ENCODE peak calls at places on chromosomes 16 and 17, in eight cellular contexts. X is lung, N is brain microvascular endothelial cell, H is fibroblast of the aortic adventitia, O is endothelial cell, I is LNCaP clone FGC, Z is glutamatergic neuron, Y is colonic mucosa. M is an unnamed sample.

GRCh38 chr16:4933871-4934395 is 3.0 kb downstream of the PPL start:
- DNase-seq in Z (no peak), N (no peak), I (no peak), Y (no peak), H (no peak), O (no peak), X (no peak), M (no peak)

GRCh38 chr17:16477666-16478065 is 14.3 kb downstream of the LRRC75A start:
- DNase-seq in Z (no peak), O (no peak), I (no peak), X (no peak), H (no peak), Y (no peak), N (no peak), M (no peak)

GRCh38 chr17:44210342-44211192 is 8.9 kb downstream of the UBTF start:
- DNase-seq in Y (peak), O (peak), Z (peak), I (no peak), N (peak), H (peak), X (peak), M (peak)

GRCh38 chr16:57089406-57089805 is 3.0 kb upstream of the CPNE2 start:
- DNase-seq in N (no peak), Z (no peak), I (no peak), O (no peak), H (no peak), Y (no peak), X (no peak), M (no peak)

GRCh38 chr17:50196826-50197225 is 4.6 kb downstream of the COL1A1 start:
- DNase-seq in O (no peak), Z (no peak), I (no peak), Y (no peak), N (no peak), H (peak), X (no peak), M (peak)

GRCh38 chr16:73043828-73044493 is 4.0 kb downstream of the ZFHX3 start:
- DNase-seq in X (no peak), H (peak), N (peak), O (no peak), Y (no peak), I (no peak), Z (no peak), M (no peak)

GRCh38 chr16:49581630-49582298 is 208.2 kb downstream of the C16orf78 start:
- DNase-seq in N (no peak), O (no peak), Y (no peak), Z (peak), H (no peak), X (no peak), I (no peak), M (no peak)

GRCh38 chr17:80051681-80052080 is 15.2 kb downstream of the CCDC40 start:
- DNase-seq in X (no peak), O (no peak), Y (no peak), N (no peak), Z (no peak), H (no peak), I (no peak), M (no peak)

GRCh38 chr17:49229805-49230600 is 584 bp downstream of the PHOSPHO1 start:
- DNase-seq in Z (no peak), N (no peak), O (no peak), I (no peak), H (no peak), X (no peak), Y (no peak), M (no peak)

GRCh38 chr17:36808181-36808661 is 129.1 kb upstream of the LHX1 start:
- DNase-seq in X (no peak), Z (peak), Y (no peak), O (peak), I (no peak), N (no peak), H (no peak), M (no peak)

GRCh38 chr17:4733073-4733531 is 1.9 kb downstream of the MED11 start:
- DNase-seq in Y (no peak), O (no peak), X (no peak), Z (no peak), N (no peak), I (no peak), H (no peak), M (no peak)

GRCh38 chr16:10834130-10834529 is 15.5 kb upstream of the TVP23A start:
- DNase-seq in H (no peak), N (no peak), O (no peak), X (no peak), Y (no peak), I (no peak), Z (no peak), M (no peak)

GRCh38 chr17:77877674-77878355 is 80.7 kb upstream of the TNRC6C start:
- DNase-seq in H (no peak), Z (no peak), Y (no peak), X (no peak), N (no peak), I (no peak), O (no peak), M (no peak)
- TF ChIP-seq CTCF in H (no peak), Z (no peak), Y (no peak), X (no peak), N (no peak), I (no peak), O (no peak), M (no peak)

GRCh38 chr17:13003454-13003851 is 14.4 kb downstream of the ELAC2 start:
- DNase-seq in N (no peak), X (no peak), I (no peak), O (no peak), Y (no peak), H (no peak), Z (no peak), M (no peak)
- TF ChIP-seq CTCF in N (no peak), X (no peak), I (no peak), O (peak), Y (peak), H (no peak), Z (peak), M (no peak)

DNA sequence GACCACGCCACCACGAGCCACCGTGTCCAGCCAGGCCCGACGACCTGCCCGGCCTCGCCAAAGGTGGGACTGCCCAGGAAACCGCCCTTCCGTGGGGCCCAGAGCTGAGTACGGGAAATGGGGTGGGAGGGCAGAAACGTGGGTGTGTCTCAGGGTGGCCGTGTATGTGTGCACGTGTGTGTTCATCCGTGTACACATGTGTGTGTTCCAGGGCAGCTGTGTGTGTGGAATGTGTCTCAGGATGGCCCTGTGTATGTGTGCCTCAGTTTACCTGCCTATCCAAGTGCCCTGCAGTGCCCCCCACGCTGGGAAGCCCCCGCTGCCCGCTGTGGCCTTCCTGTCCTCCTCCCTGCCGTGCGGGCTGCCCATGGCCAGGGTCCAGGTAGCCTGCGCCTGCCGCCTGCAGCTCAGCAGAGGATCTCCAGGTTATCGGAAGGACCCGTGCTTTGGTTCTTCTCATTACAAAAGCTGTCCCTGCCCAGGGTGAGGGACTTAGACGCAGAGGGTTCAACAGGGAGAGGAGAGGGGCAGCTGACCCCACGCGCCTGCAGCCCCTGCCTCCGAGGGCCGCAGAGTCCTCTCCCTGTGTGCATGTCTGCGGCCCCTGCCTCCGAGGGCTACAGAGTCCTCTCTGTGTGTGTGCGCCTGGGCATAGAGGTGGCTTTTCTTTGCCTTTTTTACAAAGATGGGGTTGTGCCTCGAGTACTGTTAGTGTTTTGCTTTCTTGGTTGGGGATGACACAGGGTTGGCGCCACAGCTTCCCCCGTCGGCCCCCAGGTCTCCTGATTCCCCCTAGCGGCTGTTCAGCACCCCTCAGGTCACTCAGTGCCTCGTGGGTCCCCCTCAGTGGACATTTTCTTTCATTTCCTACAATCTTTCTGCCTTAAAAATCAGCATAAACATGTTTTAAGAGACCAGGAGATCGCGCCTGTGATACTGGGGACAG is 23.6 kb downstream of the ZNF469 start:
- DNase-seq in H (peak), I (no peak), N (no peak), Y (no peak), O (no peak), Z (no peak), X (no peak), M (no peak)
- TF ChIP-seq CTCF in H (peak), I (peak), N (peak), Y (no peak), O (no peak), Z (no peak), X (no peak), M (peak)

DNA sequence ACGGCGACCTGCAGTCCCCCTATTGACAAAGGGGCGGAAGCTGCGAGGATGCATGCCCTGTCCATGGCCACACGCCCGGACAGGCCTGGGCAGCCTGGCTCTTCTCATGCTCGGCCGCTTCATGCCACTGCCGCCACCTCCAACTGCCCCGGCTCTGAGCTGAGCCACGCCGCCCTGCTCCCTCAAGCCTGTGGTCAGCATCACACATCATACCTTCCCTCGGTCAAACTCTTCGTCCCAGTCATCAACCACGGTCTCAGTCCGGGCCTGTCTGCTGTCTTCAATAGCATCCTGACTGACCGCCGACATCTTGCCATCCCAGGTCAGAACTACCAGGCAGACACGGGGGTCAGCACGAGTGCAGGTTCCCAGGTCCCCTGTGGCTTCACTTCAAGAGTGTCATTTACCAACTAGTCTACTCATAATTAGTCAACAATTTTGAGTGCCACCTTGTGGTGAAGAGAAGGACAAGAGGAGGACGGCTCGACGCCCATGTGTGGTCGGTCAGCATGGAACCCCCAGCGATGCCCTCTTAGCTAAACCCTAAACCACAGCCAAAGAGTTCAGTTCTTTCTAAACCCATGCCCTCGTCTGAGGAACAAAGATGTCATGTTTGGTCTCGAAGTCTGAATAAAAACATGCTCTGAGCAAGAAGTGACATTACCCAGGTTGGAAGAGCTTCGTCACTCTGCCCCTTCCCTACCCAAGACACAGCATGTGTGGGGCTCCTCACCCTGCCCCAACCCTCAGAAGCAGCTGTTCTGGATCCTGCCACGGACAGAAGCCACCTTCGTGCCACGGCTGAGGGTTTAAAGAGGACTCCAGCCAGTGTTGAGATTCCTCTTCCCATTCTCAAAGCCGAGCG is 16.9 kb upstream of the CYTH1 start:
- DNase-seq in Y (no peak), I (no peak), O (no peak), N (no peak), H (peak), Z (no peak), X (no peak), M (peak)
- TF ChIP-seq CTCF in Y (no peak), I (peak), O (peak), N (peak), H (peak), Z (peak), X (peak), M (peak)

GRCh38 chr17:77508047-77508715 is 367.4 kb downstream of the SEC14L1 start:
- DNase-seq in I (no peak), O (no peak), N (no peak), Y (no peak), H (no peak), X (no peak), Z (no peak), M (no peak)

GRCh38 chr17:77506371-77506991 is 365.7 kb downstream of the SEC14L1 start:
- DNase-seq in N (no peak), I (no peak), Z (peak), X (no peak), Y (no peak), O (no peak), H (no peak), M (no peak)

GRCh38 chr17:77505460-77505769 is 364.6 kb downstream of the SEC14L1 start:
- DNase-seq in O (no peak), H (no peak), N (no peak), X (no peak), I (no peak), Y (no peak), Z (no peak), M (no peak)

GRCh38 chr17:77509089-77509488 is 368.3 kb downstream of the SEC14L1 start:
- DNase-seq in O (no peak), H (no peak), N (no peak), I (no peak), Z (no peak), Y (no peak), X (no peak), M (no peak)

DNA sequence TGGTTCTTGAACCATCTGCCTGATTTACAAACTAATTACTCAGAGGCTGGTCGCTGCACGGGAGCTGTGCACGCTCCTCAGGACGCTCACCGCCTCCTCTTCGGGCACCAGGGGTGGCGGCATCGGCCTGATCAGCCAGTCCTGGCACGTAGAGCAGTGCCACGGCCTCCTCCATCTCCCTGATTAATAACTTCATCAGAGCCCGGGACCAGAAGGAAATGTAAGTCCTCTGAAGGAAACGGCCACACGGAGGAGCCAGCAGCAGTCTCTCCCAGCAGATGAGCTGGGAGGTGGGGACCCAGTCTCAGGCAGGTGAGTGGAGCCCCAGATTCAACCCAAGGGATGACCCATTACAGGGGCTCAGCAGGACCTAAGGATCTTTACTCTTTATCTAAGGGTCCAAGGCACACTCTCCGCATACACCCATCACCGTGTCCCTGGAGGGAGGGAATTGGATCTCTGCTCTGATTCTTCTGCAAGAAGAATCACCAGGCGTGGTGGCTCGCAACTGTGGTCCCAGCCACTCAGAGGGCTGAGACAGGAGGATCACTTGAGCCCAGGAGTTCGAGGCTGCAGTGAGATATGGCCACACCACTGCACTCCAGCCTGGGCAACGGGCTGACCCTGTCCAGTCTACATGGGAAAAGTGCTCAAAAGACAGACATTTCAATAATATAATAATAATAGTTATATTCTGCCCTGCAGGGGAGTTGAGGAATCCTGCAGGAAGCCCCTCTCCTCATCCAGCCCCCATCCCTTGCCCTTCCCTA is 366.5 kb downstream of the SEC14L1 start:
- DNase-seq in O (no peak), N (no peak), I (no peak), H (no peak), X (no peak), Z (peak), Y (no peak), M (no peak)
- TF ChIP-seq CTCF in O (no peak), N (peak), I (peak), H (no peak), X (no peak), Z (no peak), Y (no peak), M (no peak)

GRCh38 chr16:83933885-83934683 is 19.0 kb upstream of the OSGIN1 start:
- DNase-seq in I (no peak), Z (no peak), N (peak), X (no peak), H (no peak), Y (no peak), O (no peak), M (peak)

GRCh38 chr16:83934684-83934977 is 18.4 kb upstream of the OSGIN1 start:
- DNase-seq in I (no peak), H (no peak), Z (no peak), Y (no peak), N (no peak), O (no peak), X (no peak), M (no peak)

GRCh38 chr16:83936581-83937165 is 16.4 kb upstream of the OSGIN1 start:
- DNase-seq in O (no peak), I (no peak), Y (no peak), H (no peak), Z (no peak), N (no peak), X (no peak), M (no peak)

GRCh38 chr16:83935858-83936255 is 17.2 kb upstream of the OSGIN1 start:
- DNase-seq in O (no peak), I (no peak), X (no peak), Z (peak), Y (no peak), H (no peak), N (no peak), M (no peak)

GRCh38 chr16:83935005-83935857 is 17.8 kb upstream of the OSGIN1 start:
- DNase-seq in Y (no peak), X (no peak), H (no peak), N (no peak), O (no peak), I (no peak), Z (peak), M (no peak)
- TF ChIP-seq CTCF in Y (no peak), X (no peak), H (no peak), N (no peak), O (no peak), I (no peak), Z (no peak), M (no peak)

GRCh38 chr16:9077001-9077809 is 14.2 kb upstream of the HAPSTR1 start:
- DNase-seq in H (peak), N (peak), O (no peak), Z (no peak), X (no peak), I (no peak), Y (no peak), M (peak)
- TF ChIP-seq CTCF in H (no peak), N (no peak), O (no peak), Z (no peak), X (no peak), I (no peak), Y (no peak), M (no peak)

DNA sequence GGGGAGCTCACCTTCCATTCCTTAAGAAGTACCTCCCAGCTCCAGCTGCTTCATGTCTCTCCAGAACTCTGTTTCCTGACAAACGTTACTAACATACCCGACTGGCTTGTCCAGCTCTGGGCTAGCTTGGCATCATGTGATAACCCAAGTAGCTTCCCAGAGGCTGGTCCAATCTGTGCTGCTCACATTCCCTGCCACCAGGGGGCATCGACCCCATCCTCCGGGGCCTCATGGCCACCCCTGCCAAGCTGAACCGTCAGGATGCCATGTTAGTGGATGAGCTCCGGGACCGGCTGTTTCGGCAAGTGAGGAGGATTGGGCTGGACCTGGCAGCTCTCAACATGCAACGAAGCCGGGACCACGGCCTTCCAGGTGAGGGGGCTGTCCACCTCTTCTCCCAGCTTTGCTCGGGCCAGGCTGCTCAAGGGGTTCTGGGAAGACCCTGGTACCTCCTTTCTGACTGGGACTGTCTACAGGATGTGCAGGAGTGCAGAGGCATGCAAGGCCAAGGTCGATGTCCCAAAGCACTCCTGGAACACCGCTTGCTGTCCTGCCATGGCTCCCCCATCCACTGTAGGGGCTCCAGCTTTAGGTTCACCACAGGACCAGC is 7.6 kb downstream of the EPX start:
- DNase-seq in I (peak), Z (peak), H (peak), Y (peak), O (peak), X (peak), N (peak), M (peak)
- TF ChIP-seq CTCF in I (peak), Z (peak), H (peak), Y (peak), O (peak), X (peak), N (peak), M (peak)

GRCh38 chr17:47718634-47719405 is 14.2 kb upstream of the TBX21 start:
- DNase-seq in Z (no peak), I (no peak), X (no peak), O (no peak), Y (no peak), H (no peak), N (no peak), M (no peak)

GRCh38 chr17:47715669-47716325 is 17.2 kb upstream of the TBX21 start:
- DNase-seq in X (no peak), H (no peak), I (no peak), N (no peak), O (no peak), Z (no peak), Y (no peak), M (no peak)

GRCh38 chr17:47716381-47716780 is 16.7 kb upstream of the TBX21 start:
- DNase-seq in H (no peak), O (no peak), N (no peak), X (no peak), I (no peak), Z (no peak), Y (no peak), M (no peak)

GRCh38 chr17:47717845-47718621 is 15.0 kb upstream of the TBX21 start:
- DNase-seq in Y (no peak), I (no peak), N (no peak), O (no peak), X (no peak), Z (no peak), H (no peak), M (peak)

DNA sequence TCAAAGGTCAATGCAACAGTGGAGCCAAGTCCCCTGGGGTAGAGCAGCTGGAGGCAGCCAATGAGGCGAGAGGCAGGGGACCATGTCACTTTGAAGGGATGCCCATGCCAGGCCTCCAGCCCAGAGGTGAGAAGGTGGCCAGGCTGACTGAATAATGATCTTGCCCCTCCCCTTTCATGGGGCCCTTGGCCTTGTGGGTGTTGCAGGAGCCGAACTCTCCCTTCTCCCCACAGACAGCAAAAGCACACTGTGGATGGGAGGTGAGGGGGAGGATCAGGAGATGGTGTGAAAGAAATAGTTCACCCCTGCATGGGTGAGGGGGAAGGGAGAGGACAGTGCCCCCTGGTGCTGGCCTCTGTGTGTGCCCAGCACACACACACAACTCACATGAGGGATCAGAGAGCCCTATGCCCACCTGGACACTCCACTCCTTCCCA is 15.8 kb upstream of the TBX21 start:
- DNase-seq in Y (no peak), I (no peak), N (no peak), Z (no peak), X (no peak), O (no peak), H (no peak), M (no peak)
- TF ChIP-seq CTCF in Y (no peak), I (no peak), N (peak), Z (peak), X (no peak), O (no peak), H (peak), M (peak)